ENCODE peak calls at places on chromosomes 6 and 20, in ten cellular contexts. J is stimulated activated CD4-positive, alpha-beta T cell treated with anti-CD3 and anti-CD28 coated beads, Interleukin-2, amount 100 ng/mL, for 48 hours; V is ELR; U is SK-N-SH; W is Calu3; K is naive thymus-derived CD4-positive, alpha-beta T cell; Y is CD4-positive, alpha-beta memory T cell; F is stimulated activated CD8-positive, alpha-beta memory T cell treated with anti-CD3 and anti-CD28 coated beads, Interleukin-12 subunit alpha, Interleukin-12 subunit beta, amount 100 ng/mL, for 1 hour; L is ureter; E is T-helper 2 cell. M is an unnamed sample.

GRCh38 chr6:134437376-134437775 is 119.5 kb upstream of the SGK1 start:
- DNase-seq in J (peak; percentile 10), V (peak; percentile 90), U (no peak), W (no peak), K (no peak), Y (no peak), F (no peak), L (no peak), E (no peak), M (peak; percentile 34)

GRCh38 chr6:131250121-131250520 is 114.9 kb downstream of the AKAP7 start:
- DNase-seq in J (no peak), V (peak; percentile 43), U (no peak), W (peak; percentile 45), K (no peak), Y (no peak), F (no peak), L (peak; percentile 58), E (no peak), M (peak; percentile 45)

GRCh38 chr6:76831299-76831698 is 632.0 kb downstream of the HTR1B start:
- DNase-seq in J (no peak), V (no peak), U (no peak), W (no peak), K (no peak), Y (no peak), F (no peak), L (no peak), E (no peak), M (no peak)

GRCh38 chr20:58577871-58578615 is 62.8 kb upstream of the APCDD1L start:
- DNase-seq in J (no peak), V (no peak), U (no peak), W (no peak), K (no peak), Y (no peak), F (no peak), L (no peak), E (no peak), M (no peak)

GRCh38 chr6:113381957-113382356 is 475.2 kb upstream of the MARCKS start:
- DNase-seq in J (no peak), V (peak; percentile 64), U (peak; percentile 38), W (peak; percentile 25), K (no peak), Y (no peak), F (no peak), L (peak; percentile 56), E (no peak), M (peak; percentile 42)

GRCh38 chr20:59736366-59736765 is 132.0 kb downstream of the PHACTR3 start:
- DNase-seq in J (no peak), V (no peak), U (no peak), W (no peak), K (no peak), Y (no peak), F (no peak), L (no peak), E (no peak), M (no peak)

GRCh38 chr6:106173480-106173879 is 87.3 kb downstream of the PRDM1 start:
- DNase-seq in J (no peak), V (no peak), U (no peak), W (no peak), K (no peak), Y (no peak), F (no peak), L (no peak), E (no peak), M (no peak)

GRCh38 chr6:35718911-35719381 is 17.9 kb upstream of the ARMC12 start:
- DNase-seq in J (no peak), V (no peak), U (no peak), W (no peak), K (no peak), Y (no peak), F (no peak), L (no peak), E (no peak), M (no peak)

GRCh38 chr6:101146389-101146788 is 247.1 kb upstream of the GRIK2 start:
- DNase-seq in J (no peak), V (peak; percentile 7), U (no peak), W (no peak), K (no peak), Y (no peak), F (no peak), L (no peak), E (no peak), M (peak; percentile 80)

GRCh38 chr20:33645421-33645820 is 16.7 kb upstream of the C20orf144 start:
- DNase-seq in J (no peak), V (no peak), U (no peak), W (no peak), K (no peak), Y (no peak), F (no peak), L (no peak), E (no peak), M (no peak)

GRCh38 chr20:20369353-20370086 is 1.6 kb downstream of the INSM1 start:
- DNase-seq in J (peak; percentile 19), V (no peak), U (peak; percentile 50), W (peak; percentile 28), K (no peak), Y (no peak), F (no peak), L (no peak), E (no peak), M (peak; percentile 33)

GRCh38 chr20:51797357-51798025 is 4.8 kb downstream of the SALL4 start:
- DNase-seq in J (no peak), V (no peak), U (no peak), W (no peak), K (no peak), Y (no peak), F (no peak), L (no peak), E (no peak), M (peak; percentile 26)

GRCh38 chr6:121791396-121792315 is 356.2 kb downstream of the GJA1 start:
- DNase-seq in J (no peak), V (peak; percentile 43), U (no peak), W (no peak), K (no peak), Y (no peak), F (no peak), L (no peak), E (no peak), M (peak; percentile 8)

GRCh38 chr6:135938588-135939215 is 87.2 kb downstream of the PDE7B start:
- DNase-seq in J (no peak), V (peak; percentile 40), U (peak; percentile 33), W (no peak), K (no peak), Y (no peak), F (no peak), L (no peak), E (no peak), M (peak; percentile 30)

GRCh38 chr6:104887350-104887749 is 27.6 kb upstream of the HACE1 start:
- DNase-seq in J (no peak), V (peak; percentile 55), U (no peak), W (no peak), K (no peak), Y (peak; percentile 10), F (no peak), L (no peak), E (no peak), M (peak; percentile 6)

GRCh38 chr6:165439928-165440554 is 130.6 kb upstream of the C6orf118 start:
- DNase-seq in J (no peak), V (peak; percentile 37), U (peak; percentile 27), W (no peak), K (no peak), Y (no peak), F (no peak), L (no peak), E (no peak), M (peak; percentile 76)

GRCh38 chr6:150299873-150300485 is 68.8 kb upstream of the IYD start:
- DNase-seq in J (no peak), V (no peak), U (no peak), W (no peak), K (no peak), Y (no peak), F (no peak), L (no peak), E (no peak), M (no peak)

GRCh38 chr20:13455713-13456112 is 183.0 kb downstream of the TASP1 start:
- DNase-seq in J (no peak), V (no peak), U (no peak), W (no peak), K (no peak), Y (no peak), F (no peak), L (no peak), E (no peak), M (no peak)

GRCh38 chr6:163338671-163339405 is 75.7 kb upstream of the QKI start:
- DNase-seq in J (no peak), V (no peak), U (no peak), W (no peak), K (no peak), Y (no peak), F (no peak), L (no peak), E (no peak), M (no peak)

GRCh38 chr20:14444106-14444505 is 106.7 kb upstream of the FLRT3 start:
- DNase-seq in J (no peak), V (no peak), U (no peak), W (no peak), K (no peak), Y (no peak), F (no peak), L (no peak), E (no peak), M (no peak)

GRCh38 chr20:2809690-2810089 is 5.1 kb upstream of the C20orf141 start:
- DNase-seq in J (no peak), V (no peak), U (no peak), W (no peak), K (no peak), Y (no peak), F (no peak), L (no peak), E (no peak), M (no peak)

GRCh38 chr6:134363323-134364039 is 45.6 kb upstream of the SGK1 start:
- DNase-seq in J (no peak), V (peak; percentile 98), U (no peak), W (no peak), K (no peak), Y (no peak), F (no peak), L (no peak), E (no peak), M (peak; percentile 83)

GRCh38 chr20:24470031-24470781 is 777 bp downstream of the SYNDIG1 start:
- DNase-seq in J (no peak), V (no peak), U (peak; percentile 33), W (no peak), K (no peak), Y (no peak), F (no peak), L (no peak), E (no peak), M (no peak)

GRCh38 chr6:113015249-113015648 is 668.1 kb downstream of the RFPL4B start:
- DNase-seq in J (no peak), V (peak; percentile 73), U (no peak), W (no peak), K (no peak), Y (no peak), F (no peak), L (no peak), E (no peak), M (no peak)

GRCh38 chr6:3751019-3751729 is at the start of gene PXDC1:
- DNase-seq in J (no peak), V (peak; percentile 48), U (no peak), W (no peak), K (peak; percentile 28), Y (peak; percentile 42), F (no peak), L (no peak), E (peak; percentile 18), M (peak; percentile 23)

GRCh38 chr6:149859368-149859767 is 4.8 kb downstream of the LRP11 start:
- DNase-seq in J (no peak), V (peak; percentile 74), U (no peak), W (no peak), K (no peak), Y (no peak), F (no peak), L (no peak), E (no peak), M (no peak)

GRCh38 chr6:121951918-121952379 is 447.5 kb upstream of the HSF2 start:
- DNase-seq in J (no peak), V (peak; percentile 75), U (no peak), W (no peak), K (no peak), Y (no peak), F (no peak), L (no peak), E (no peak), M (peak; percentile 40)

GRCh38 chr20:62688855-62689460 is 19.7 kb upstream of the NTSR1 start:
- DNase-seq in J (no peak), V (peak; percentile 47), U (no peak), W (no peak), K (no peak), Y (no peak), F (no peak), L (no peak), E (no peak), M (no peak)